ENCODE peak calls at places on chromosomes 2 and 18, in four cellular contexts. L is brain microvascular endothelial cell, X is cardiac fibroblast, F is H1. N is an unnamed sample.

GRCh38 chr2:21836766-21837543 is 713.2 kb downstream of the TDRD15 start:
- DNase-seq in L (peak; percentile 37), X (peak; percentile 90), F (no peak), N (peak; percentile 37)

GRCh38 chr18:31278609-31279071 is 39.3 kb upstream of the DSG1 start:
- DNase-seq in L (no peak), X (no peak), F (no peak), N (no peak)

GRCh38 chr2:74001121-74001520 is 16.4 kb downstream of the TET3 start:
- DNase-seq in L (no peak), X (no peak), F (no peak), N (no peak)

GRCh38 chr2:208315081-208315788 is 49.2 kb downstream of the PIKFYVE start:
- DNase-seq in L (peak; percentile 59), X (peak; percentile 72), F (no peak), N (peak; percentile 46)

GRCh38 chr2:9143264-9143815 is 63.3 kb upstream of the ASAP2 start:
- DNase-seq in L (no peak), X (no peak), F (no peak), N (no peak)

GRCh38 chr2:166197446-166197845 is 69.6 kb upstream of the SCN1A start:
- DNase-seq in L (no peak), X (peak; percentile 51), F (no peak), N (peak; percentile 87)

GRCh38 chr2:85032621-85033020 is 61.7 kb downstream of the KCMF1 start:
- DNase-seq in L (no peak), X (peak; percentile 51), F (no peak), N (no peak)

GRCh38 chr2:174771631-174772491 is 7.6 kb upstream of the CHRNA1 start:
- DNase-seq in L (peak; percentile 77), X (peak; percentile 85), F (peak; percentile 85), N (peak; percentile 81)

GRCh38 chr2:40043191-40043590 is 264.1 kb upstream of the THUMPD2 start:
- DNase-seq in L (peak; percentile 74), X (peak; percentile 88), F (no peak), N (peak; percentile 8)

GRCh38 chr18:31417850-31418249 is 29.7 kb upstream of the DSG3 start:
- DNase-seq in L (no peak), X (no peak), F (no peak), N (no peak)

GRCh38 chr2:11264007-11264406 is 80.4 kb downstream of the ROCK2 start:
- DNase-seq in L (no peak), X (no peak), F (no peak), N (no peak)

GRCh38 chr2:30721241-30721640 is 86.0 kb downstream of the CAPN13 start:
- DNase-seq in L (no peak), X (no peak), F (no peak), N (no peak)

GRCh38 chr2:19505199-19506136 is 147.0 kb upstream of the OSR1 start:
- DNase-seq in L (no peak), X (no peak), F (no peak), N (no peak)

GRCh38 chr2:48620604-48621003 is 2.9 kb downstream of the GTF2A1L start:
- DNase-seq in L (no peak), X (no peak), F (no peak), N (no peak)

GRCh38 chr18:26322892-26323653 is 96.8 kb downstream of the TAF4B start:
- DNase-seq in L (peak; percentile 16), X (peak; percentile 71), F (no peak), N (peak; percentile 64)

GRCh38 chr2:70510213-70510820 is 43.3 kb downstream of the TGFA start:
- DNase-seq in L (no peak), X (no peak), F (no peak), N (no peak)

GRCh38 chr2:183998797-183999190 is 599.5 kb upstream of the ZNF804A start:
- DNase-seq in L (no peak), X (no peak), F (no peak), N (no peak)

DNA sequence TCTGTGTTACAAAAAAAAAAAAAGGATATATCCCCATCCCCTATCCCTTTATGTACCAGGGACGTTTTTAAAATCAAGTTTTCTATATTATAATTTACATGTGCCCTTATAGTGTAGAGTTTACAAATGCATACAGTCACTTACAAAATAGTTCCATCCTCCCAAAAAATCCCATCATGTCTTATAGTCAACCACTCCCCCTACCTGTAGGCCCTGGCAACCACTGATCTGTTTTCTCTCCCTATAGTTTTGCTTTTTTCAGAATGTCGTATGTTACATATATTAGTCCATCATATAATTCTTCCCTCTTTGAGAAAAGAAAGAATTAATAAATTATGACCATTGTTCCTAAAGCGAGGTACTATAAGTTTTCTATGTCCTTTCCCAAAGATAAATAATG is 17.8 kb downstream of the CFAP210 start:
- DNase-seq in L (no peak), X (no peak), F (no peak), N (no peak)
- H3K4me3 ChIP-seq in L (no peak overlapping the region), X (no peak overlapping the region), F (no peak overlapping the region), N (no peak overlapping the region)

DNA sequence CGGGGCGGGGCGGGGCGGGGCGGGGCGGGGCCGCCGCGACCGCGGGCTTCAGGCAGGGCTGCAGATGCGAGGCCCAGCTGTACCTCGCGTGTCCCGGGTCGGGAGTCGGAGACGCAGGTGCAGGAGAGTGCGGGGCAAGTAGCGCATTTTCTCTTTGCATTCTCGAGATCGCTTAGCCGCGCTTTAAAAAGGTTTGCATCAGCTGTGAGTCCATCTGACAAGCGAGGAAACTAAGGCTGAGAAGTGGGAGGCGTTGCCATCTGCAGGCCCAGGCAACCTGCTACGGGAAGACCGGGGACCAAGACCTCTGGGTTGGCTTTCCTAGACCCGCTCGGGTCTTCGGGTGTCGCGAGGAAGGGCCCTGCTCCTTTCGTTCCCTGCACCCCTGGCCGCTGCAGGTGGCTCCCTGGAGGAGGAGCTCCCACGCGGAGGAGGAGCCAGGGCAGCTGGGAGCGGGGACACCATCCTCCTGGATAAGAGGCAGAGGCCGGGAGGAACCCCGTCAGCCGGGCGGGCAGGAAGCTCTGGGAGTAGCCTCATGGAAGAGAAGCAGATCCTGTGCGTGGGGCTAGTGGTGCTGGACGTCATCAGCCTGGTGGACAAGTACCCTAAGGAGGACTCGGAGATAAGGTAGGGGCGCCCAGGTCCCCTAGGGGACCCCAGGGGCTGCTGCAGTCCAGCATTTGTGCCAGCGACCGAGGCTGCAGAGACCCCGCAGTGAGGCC is at the start of gene KHK:
- DNase-seq in L (no peak), X (no peak), F (peak; percentile 86), N (no peak)
- TF ChIP-seq CTCF in L (no peak), X (no peak), F (no peak), N (no peak)

GRCh38 chr2:231627384-231628156 is 34.9 kb downstream of the TEX44 start:
- DNase-seq in L (no peak), X (peak; percentile 51), F (no peak), N (peak; percentile 66)
- H3K4me3 ChIP-seq in L (peak overlapping the region; percentile 9), X (no peak overlapping the region), F (no peak overlapping the region), N (no peak overlapping the region)

GRCh38 chr2:134144081-134144596 is 109.7 kb upstream of the MGAT5 start:
- DNase-seq in L (no peak), X (no peak), F (no peak), N (no peak)
- TF ChIP-seq CTCF in L (no peak), X (no peak), F (no peak), N (no peak)

DNA sequence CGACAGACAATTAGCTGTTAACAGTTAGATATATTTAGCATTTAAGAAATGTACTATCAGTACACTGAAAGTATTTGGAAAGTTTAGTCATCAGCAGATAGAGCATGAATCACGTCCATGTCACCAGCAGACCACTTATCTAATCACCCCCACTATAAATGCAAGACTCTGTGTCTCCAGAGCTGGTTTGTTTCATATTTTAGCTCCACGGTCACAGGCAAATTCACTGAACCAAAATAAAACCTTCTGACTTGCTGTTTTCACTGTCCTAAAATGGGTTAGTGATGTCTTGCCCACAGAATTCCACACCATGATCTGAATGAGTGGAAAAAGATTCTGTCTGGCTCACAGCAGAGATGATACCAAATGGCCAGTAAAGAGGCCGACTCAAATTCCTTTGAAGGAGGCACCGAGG is 64.9 kb downstream of the CDH2 start:
- DNase-seq in L (peak; percentile 92), X (peak; percentile 75), F (no peak), N (peak; percentile 73)
- H3K4me3 ChIP-seq in L (peak overlapping the region; percentile 7), X (no peak overlapping the region), F (no peak overlapping the region), N (peak overlapping the region; percentile 38)

GRCh38 chr2:182240862-182241371 is 185.9 kb downstream of the PDE1A start:
- DNase-seq in L (peak; percentile 34), X (peak; percentile 55), F (no peak), N (peak; percentile 58)
- TF ChIP-seq CTCF in L (peak; percentile 63), X (peak; percentile 37), F (peak; percentile 51), N (peak; percentile 55)

GRCh38 chr2:196277002-196277401 is 105.6 kb upstream of the STK17B start:
- DNase-seq in L (no peak), X (peak; percentile 70), F (no peak), N (peak; percentile 66)
- H3K4me3 ChIP-seq in L (no peak overlapping the region), X (no peak overlapping the region), F (no peak overlapping the region), N (no peak overlapping the region)

DNA sequence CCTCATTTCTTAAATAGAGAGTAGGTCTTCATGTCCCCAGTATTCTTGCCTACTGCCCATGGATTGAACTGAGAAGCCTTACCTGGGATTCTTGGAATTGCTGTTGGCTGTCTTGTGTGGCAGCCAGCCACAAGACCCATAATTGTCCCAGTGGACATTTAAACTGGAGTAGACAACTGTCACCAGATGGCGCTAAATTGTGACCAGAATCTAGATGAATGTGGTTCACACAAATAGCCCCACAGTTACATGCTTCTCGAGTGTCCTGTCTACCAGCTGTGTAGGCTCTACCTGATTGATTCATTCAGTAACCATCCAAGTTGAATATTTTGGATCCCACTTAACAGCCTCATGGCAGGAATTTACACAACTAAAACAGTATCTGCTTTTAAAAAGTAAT is 73.2 kb downstream of the MAP4K4 start:
- DNase-seq in L (peak; percentile 39), X (peak; percentile 70), F (no peak), N (peak; percentile 62)
- TF ChIP-seq CTCF in L (peak; percentile 52), X (peak; percentile 21), F (peak; percentile 33), N (peak; percentile 28)

DNA sequence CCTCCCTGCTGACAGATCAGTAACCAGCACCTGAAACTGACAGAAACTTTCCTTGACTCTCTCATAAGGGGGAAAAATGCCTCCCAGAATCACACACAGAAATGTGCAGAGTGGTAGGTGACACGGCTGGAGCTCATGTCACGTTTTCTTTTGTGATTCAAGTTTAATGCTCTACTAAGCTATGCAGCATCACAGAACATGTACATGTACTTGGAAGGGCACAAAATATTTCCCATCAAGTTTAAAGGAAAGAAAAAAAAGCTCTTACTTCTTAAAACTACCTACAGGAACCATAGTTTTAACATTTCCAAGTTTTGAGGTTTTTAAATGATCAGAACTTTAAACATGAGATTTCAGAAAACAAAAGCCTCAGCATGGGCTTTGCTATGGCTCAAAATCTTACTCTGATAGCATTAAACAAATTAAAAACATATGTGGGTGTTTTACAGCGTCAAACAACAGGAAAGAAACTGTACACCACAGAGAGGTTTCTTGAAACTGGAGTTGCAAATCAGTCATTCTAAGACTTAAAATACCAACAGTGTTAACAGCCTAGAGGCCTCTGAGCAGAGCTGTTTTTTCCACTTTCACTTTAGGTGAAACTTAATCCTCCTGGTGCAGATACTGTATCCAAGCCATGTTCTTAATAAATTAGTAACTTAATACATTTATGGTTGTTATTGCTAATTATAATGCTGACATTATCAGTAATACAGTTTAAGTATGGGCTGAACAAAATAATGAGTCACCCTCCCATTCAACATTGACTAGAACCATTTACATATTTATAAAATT is 30.1 kb downstream of the MBP start:
- DNase-seq in L (peak; percentile 57), X (peak; percentile 80), F (no peak), N (peak; percentile 72)
- H3K4me3 ChIP-seq in L (no peak overlapping the region), X (peak overlapping the region; percentile 33), F (no peak overlapping the region), N (peak overlapping the region; percentile 26)

GRCh38 chr18:3594760-3595241 is 144.8 kb downstream of the TGIF1 start:
- DNase-seq in L (peak; percentile 30), X (peak; percentile 62), F (no peak), N (peak; percentile 72)
- TF ChIP-seq CTCF in L (no peak), X (no peak), F (no peak), N (no peak)

N was measured in fibroblast of pulmonary artery.